ENCODE peak calls at places on chromosomes 4 and X, in nine cellular contexts. One of them, this sample, is unnamed.

GRCh38 chrX:119756926-119757635 is 1.3 kb upstream of the SOWAHD start:
- ATAC-seq in HCT116: no peak
- ATAC-seq in pancreas: peak; percentile 11
- ATAC-seq in K562: no peak
- ATAC-seq in activated T-helper 17 cell treated with anti-CD3 and anti-CD28 coated beads, Interleukin-2, amount 50 U/mL, for 72 hours: no peak
- ATAC-seq in PC-3: no peak
- ATAC-seq in esophagus mucosa: no peak
- ATAC-seq in memory B cell: no peak
- ATAC-seq in Panc1: no peak
- ATAC-seq in this sample: no peak

GRCh38 chr4:47213971-47214370 is 182.6 kb downstream of the GABRB1 start:
- ATAC-seq in esophagus mucosa: no peak
- ATAC-seq in activated T-helper 17 cell treated with anti-CD3 and anti-CD28 coated beads, Interleukin-2, amount 50 U/mL, for 72 hours: no peak
- ATAC-seq in K562: no peak
- ATAC-seq in Panc1: no peak
- ATAC-seq in PC-3: no peak
- ATAC-seq in HCT116: no peak
- ATAC-seq in memory B cell: no peak
- ATAC-seq in pancreas: no peak
- ATAC-seq in this sample: no peak

GRCh38 chr4:100129774-100130173 is 60.5 kb downstream of the DDIT4L start:
- ATAC-seq in pancreas: no peak
- ATAC-seq in K562: no peak
- ATAC-seq in memory B cell: no peak
- ATAC-seq in HCT116: no peak
- ATAC-seq in Panc1: no peak
- ATAC-seq in PC-3: no peak
- ATAC-seq in esophagus mucosa: no peak
- ATAC-seq in activated T-helper 17 cell treated with anti-CD3 and anti-CD28 coated beads, Interleukin-2, amount 50 U/mL, for 72 hours: no peak
- ATAC-seq in this sample: no peak

GRCh38 chr4:102316585-102316984 is 28.7 kb downstream of the SLC39A8 start:
- ATAC-seq in esophagus mucosa: no peak
- ATAC-seq in K562: no peak
- ATAC-seq in HCT116: no peak
- ATAC-seq in Panc1: no peak
- ATAC-seq in PC-3: no peak
- ATAC-seq in pancreas: no peak
- ATAC-seq in memory B cell: no peak
- ATAC-seq in activated T-helper 17 cell treated with anti-CD3 and anti-CD28 coated beads, Interleukin-2, amount 50 U/mL, for 72 hours: no peak
- ATAC-seq in this sample: no peak

GRCh38 chr4:59904331-59904730 is 1295.8 kb upstream of the ADGRL3 start:
- ATAC-seq in esophagus mucosa: no peak
- ATAC-seq in Panc1: no peak
- ATAC-seq in HCT116: no peak
- ATAC-seq in PC-3: no peak
- ATAC-seq in activated T-helper 17 cell treated with anti-CD3 and anti-CD28 coated beads, Interleukin-2, amount 50 U/mL, for 72 hours: no peak
- ATAC-seq in K562: no peak
- ATAC-seq in memory B cell: no peak
- ATAC-seq in pancreas: no peak
- ATAC-seq in this sample: no peak

GRCh38 chr4:104728380-104729122 is 233.9 kb upstream of the CXXC4 start:
- ATAC-seq in memory B cell: no peak
- ATAC-seq in Panc1: peak; percentile 99
- ATAC-seq in HCT116: peak; percentile 97
- ATAC-seq in activated T-helper 17 cell treated with anti-CD3 and anti-CD28 coated beads, Interleukin-2, amount 50 U/mL, for 72 hours: peak; percentile 83
- ATAC-seq in pancreas: peak; percentile 98
- ATAC-seq in K562: no peak
- ATAC-seq in PC-3: peak; percentile 94
- ATAC-seq in esophagus mucosa: peak; percentile 90
- ATAC-seq in this sample: no peak

GRCh38 chrX:115330498-115331138 is 41.1 kb downstream of the LUZP4 start:
- ATAC-seq in activated T-helper 17 cell treated with anti-CD3 and anti-CD28 coated beads, Interleukin-2, amount 50 U/mL, for 72 hours: no peak
- ATAC-seq in memory B cell: no peak
- ATAC-seq in Panc1: peak; percentile 85
- ATAC-seq in HCT116: peak; percentile 80
- ATAC-seq in K562: peak; percentile 80
- ATAC-seq in pancreas: peak; percentile 83
- ATAC-seq in esophagus mucosa: no peak
- ATAC-seq in PC-3: peak; percentile 78
- ATAC-seq in this sample: peak; percentile 69

GRCh38 chr4:4778491-4779003 is 80.9 kb upstream of the MSX1 start:
- ATAC-seq in HCT116: no peak
- ATAC-seq in Panc1: no peak
- ATAC-seq in esophagus mucosa: no peak
- ATAC-seq in PC-3: no peak
- ATAC-seq in memory B cell: no peak
- ATAC-seq in activated T-helper 17 cell treated with anti-CD3 and anti-CD28 coated beads, Interleukin-2, amount 50 U/mL, for 72 hours: no peak
- ATAC-seq in K562: peak; percentile 22
- ATAC-seq in pancreas: no peak
- ATAC-seq in this sample: no peak

GRCh38 chr4:156654410-156654809 is 317.2 kb downstream of the PDGFC start:
- ATAC-seq in pancreas: no peak
- ATAC-seq in memory B cell: no peak
- ATAC-seq in activated T-helper 17 cell treated with anti-CD3 and anti-CD28 coated beads, Interleukin-2, amount 50 U/mL, for 72 hours: no peak
- ATAC-seq in PC-3: peak; percentile 100
- ATAC-seq in K562: no peak
- ATAC-seq in esophagus mucosa: no peak
- ATAC-seq in Panc1: no peak
- ATAC-seq in HCT116: no peak
- ATAC-seq in this sample: no peak

GRCh38 chrX:56068274-56068758 is 163.8 kb upstream of the KLF8 start:
- ATAC-seq in K562: no peak
- ATAC-seq in pancreas: no peak
- ATAC-seq in Panc1: no peak
- ATAC-seq in PC-3: no peak
- ATAC-seq in activated T-helper 17 cell treated with anti-CD3 and anti-CD28 coated beads, Interleukin-2, amount 50 U/mL, for 72 hours: no peak
- ATAC-seq in HCT116: no peak
- ATAC-seq in esophagus mucosa: peak; percentile 77
- ATAC-seq in memory B cell: peak; percentile 67
- ATAC-seq in this sample: no peak

GRCh38 chr4:123361195-123361861 is 35.3 kb upstream of the SPRY1 start:
- ATAC-seq in activated T-helper 17 cell treated with anti-CD3 and anti-CD28 coated beads, Interleukin-2, amount 50 U/mL, for 72 hours: no peak
- ATAC-seq in HCT116: no peak
- ATAC-seq in PC-3: peak; percentile 33
- ATAC-seq in Panc1: no peak
- ATAC-seq in K562: peak; percentile 26
- ATAC-seq in pancreas: peak; percentile 22
- ATAC-seq in esophagus mucosa: no peak
- ATAC-seq in memory B cell: no peak
- ATAC-seq in this sample: peak; percentile 57

GRCh38 chr4:185179488-185179887 is 24.3 kb downstream of the CFAP97 start:
- ATAC-seq in activated T-helper 17 cell treated with anti-CD3 and anti-CD28 coated beads, Interleukin-2, amount 50 U/mL, for 72 hours: peak; percentile 73
- ATAC-seq in PC-3: no peak
- ATAC-seq in pancreas: no peak
- ATAC-seq in K562: no peak
- ATAC-seq in Panc1: no peak
- ATAC-seq in esophagus mucosa: no peak
- ATAC-seq in memory B cell: no peak
- ATAC-seq in HCT116: no peak
- ATAC-seq in this sample: no peak

GRCh38 chr4:173333658-173334084 is 487 bp downstream of the HMGB2 start:
- ATAC-seq in activated T-helper 17 cell treated with anti-CD3 and anti-CD28 coated beads, Interleukin-2, amount 50 U/mL, for 72 hours: no peak
- ATAC-seq in esophagus mucosa: peak; percentile 30
- ATAC-seq in memory B cell: peak; percentile 1
- ATAC-seq in pancreas: peak; percentile 63
- ATAC-seq in K562: peak; percentile 54
- ATAC-seq in HCT116: no peak
- ATAC-seq in PC-3: peak; percentile 3
- ATAC-seq in Panc1: peak; percentile 26
- ATAC-seq in this sample: peak; percentile 46

GRCh38 chrX:1477229-1477628 is 24.5 kb upstream of the ASMTL start:
- ATAC-seq in HCT116: no peak
- ATAC-seq in PC-3: no peak
- ATAC-seq in Panc1: no peak
- ATAC-seq in activated T-helper 17 cell treated with anti-CD3 and anti-CD28 coated beads, Interleukin-2, amount 50 U/mL, for 72 hours: no peak
- ATAC-seq in pancreas: no peak
- ATAC-seq in memory B cell: no peak
- ATAC-seq in K562: no peak
- ATAC-seq in esophagus mucosa: no peak
- ATAC-seq in this sample: no peak

GRCh38 chr4:1413221-1413663 is 7.0 kb upstream of the NKX1-1 start:
- ATAC-seq in memory B cell: no peak
- ATAC-seq in pancreas: no peak
- ATAC-seq in HCT116: no peak
- ATAC-seq in PC-3: no peak
- ATAC-seq in Panc1: no peak
- ATAC-seq in activated T-helper 17 cell treated with anti-CD3 and anti-CD28 coated beads, Interleukin-2, amount 50 U/mL, for 72 hours: no peak
- ATAC-seq in K562: no peak
- ATAC-seq in esophagus mucosa: no peak
- ATAC-seq in this sample: no peak

GRCh38 chr4:41632481-41633073 is 94.6 kb downstream of the LIMCH1 start:
- ATAC-seq in pancreas: no peak
- ATAC-seq in K562: no peak
- ATAC-seq in activated T-helper 17 cell treated with anti-CD3 and anti-CD28 coated beads, Interleukin-2, amount 50 U/mL, for 72 hours: no peak
- ATAC-seq in HCT116: no peak
- ATAC-seq in Panc1: no peak
- ATAC-seq in esophagus mucosa: no peak
- ATAC-seq in PC-3: no peak
- ATAC-seq in memory B cell: no peak
- ATAC-seq in this sample: no peak

GRCh38 chr4:99642725-99643489 is 14.7 kb downstream of the C4orf54 start:
- ATAC-seq in pancreas: peak; percentile 81
- ATAC-seq in K562: no peak
- ATAC-seq in memory B cell: no peak
- ATAC-seq in activated T-helper 17 cell treated with anti-CD3 and anti-CD28 coated beads, Interleukin-2, amount 50 U/mL, for 72 hours: no peak
- ATAC-seq in PC-3: no peak
- ATAC-seq in HCT116: no peak
- ATAC-seq in esophagus mucosa: no peak
- ATAC-seq in Panc1: no peak
- ATAC-seq in this sample: peak; percentile 55

GRCh38 chr4:7968262-7968896 is 28.7 kb upstream of the AFAP1 start:
- ATAC-seq in pancreas: no peak
- ATAC-seq in activated T-helper 17 cell treated with anti-CD3 and anti-CD28 coated beads, Interleukin-2, amount 50 U/mL, for 72 hours: no peak
- ATAC-seq in PC-3: no peak
- ATAC-seq in Panc1: no peak
- ATAC-seq in memory B cell: no peak
- ATAC-seq in K562: no peak
- ATAC-seq in HCT116: no peak
- ATAC-seq in esophagus mucosa: no peak
- ATAC-seq in this sample: no peak

GRCh38 chr4:74237425-74237966 is 70.8 kb upstream of the EPGN start:
- ATAC-seq in activated T-helper 17 cell treated with anti-CD3 and anti-CD28 coated beads, Interleukin-2, amount 50 U/mL, for 72 hours: no peak
- ATAC-seq in PC-3: no peak
- ATAC-seq in memory B cell: no peak
- ATAC-seq in Panc1: no peak
- ATAC-seq in pancreas: no peak
- ATAC-seq in K562: peak; percentile 57
- ATAC-seq in HCT116: no peak
- ATAC-seq in esophagus mucosa: peak; percentile 96
- ATAC-seq in this sample: no peak

GRCh38 chr4:153634737-153635353 is 49.2 kb upstream of the TLR2 start:
- ATAC-seq in PC-3: peak; percentile 45
- ATAC-seq in esophagus mucosa: peak; percentile 61
- ATAC-seq in K562: peak; percentile 75
- ATAC-seq in pancreas: peak; percentile 71
- ATAC-seq in activated T-helper 17 cell treated with anti-CD3 and anti-CD28 coated beads, Interleukin-2, amount 50 U/mL, for 72 hours: peak; percentile 21
- ATAC-seq in Panc1: no peak
- ATAC-seq in HCT116: peak; percentile 78
- ATAC-seq in memory B cell: peak; percentile 44
- ATAC-seq in this sample: no peak

GRCh38 chr4:185282968-185283367 is 73.6 kb downstream of the SNX25 start:
- ATAC-seq in memory B cell: no peak
- ATAC-seq in Panc1: no peak
- ATAC-seq in pancreas: no peak
- ATAC-seq in PC-3: peak; percentile 29
- ATAC-seq in activated T-helper 17 cell treated with anti-CD3 and anti-CD28 coated beads, Interleukin-2, amount 50 U/mL, for 72 hours: no peak
- ATAC-seq in K562: peak; percentile 69
- ATAC-seq in HCT116: peak; percentile 82
- ATAC-seq in esophagus mucosa: no peak
- ATAC-seq in this sample: no peak

This sample was measured in gastroesophageal sphincter.